ENCODE peak calls at places on chromosomes 4 and X, in six cellular contexts. X is AG10803, T is GM18507, S is progenitor cell of endocrine pancreas, L is head of caudate nucleus, W is fibroblast of mammary gland. K is an unnamed sample.

GRCh38 chr4:152942346-152942745 is 6.2 kb downstream of the FHDC1 start:
- DNase-seq in W (no peak), S (no peak), L (no peak), X (no peak), T (no peak), K (no peak)

GRCh38 chr4:106299977-106300376 is 16.0 kb downstream of the TBCK start:
- DNase-seq in L (no peak), X (no peak), T (no peak), S (no peak), W (no peak), K (no peak)

GRCh38 chr4:102326951-102327350 is 18.3 kb downstream of the SLC39A8 start:
- DNase-seq in W (no peak), T (no peak), X (no peak), S (no peak), L (no peak), K (no peak)

GRCh38 chr4:140153419-140153743 is 603 bp downstream of the MAML3 start:
- DNase-seq in X (no peak), S (no peak), W (no peak), T (no peak), L (no peak), K (no peak)

GRCh38 chr4:40909363-40909876 is 159.7 kb downstream of the NSUN7 start:
- DNase-seq in T (no peak), X (peak), S (no peak), L (no peak), W (peak), K (peak)

GRCh38 chr4:1410491-1411325 is 4.5 kb upstream of the NKX1-1 start:
- DNase-seq in X (peak), T (no peak), L (peak), S (peak), W (peak), K (peak)

GRCh38 chr4:46389301-46389761 is 597 bp downstream of the GABRA2 start:
- DNase-seq in L (peak), S (peak), X (no peak), W (no peak), T (no peak), K (peak)

GRCh38 chr4:183107891-183108459 is 8.9 kb downstream of the WWC2 start:
- DNase-seq in X (no peak), W (peak), T (no peak), L (no peak), S (no peak), K (no peak)

GRCh38 chr4:26289421-26289820 is 31.4 kb upstream of the RBPJ start:
- DNase-seq in X (no peak), W (no peak), S (no peak), L (no peak), T (no peak), K (no peak)

GRCh38 chr4:123659759-123660158 is 263.2 kb downstream of the SPRY1 start:
- DNase-seq in L (no peak), X (no peak), W (peak), S (no peak), T (no peak), K (peak)

GRCh38 chr4:156662921-156663320 is 308.7 kb downstream of the PDGFC start:
- DNase-seq in T (no peak), W (peak), X (peak), L (no peak), S (no peak), K (no peak)

GRCh38 chrX:67596839-67597790 is 53.3 kb downstream of the AR start:
- DNase-seq in W (no peak), S (no peak), L (no peak), X (no peak), T (no peak), K (no peak)

GRCh38 chr4:111675746-111676145 is 469.5 kb upstream of the FAM241A start:
- DNase-seq in W (no peak), L (no peak), T (no peak), S (no peak), X (no peak), K (no peak)

GRCh38 chr4:88018471-88018870 is 11.0 kb downstream of the PKD2 start:
- DNase-seq in X (peak), T (no peak), L (peak), W (peak), S (no peak), K (peak)

GRCh38 chrX:45198301-45198700 is 2.4 kb downstream of the DIPK2B start:
- DNase-seq in W (peak), L (no peak), T (no peak), X (peak), S (no peak), K (no peak)

GRCh38 chr4:139641218-139641617 is 24.4 kb upstream of the MGST2 start:
- DNase-seq in L (no peak), W (peak), S (no peak), X (peak), T (no peak), K (peak)

GRCh38 chrX:19863237-19864223 is 23.9 kb downstream of the SH3KBP1 start:
- DNase-seq in T (no peak), X (peak), L (no peak), W (peak), S (no peak), K (peak)

GRCh38 chr4:186854256-186854655 is 130.6 kb upstream of the FAT1 start:
- DNase-seq in X (no peak), S (no peak), L (no peak), T (no peak), W (peak), K (peak)

GRCh38 chr4:87839309-87839946 is 6.7 kb downstream of the MEPE start:
- DNase-seq in L (peak), X (peak), T (peak), W (peak), S (no peak), K (peak)

GRCh38 chrX:134634691-134635090 is 23.6 kb downstream of the PLAC1 start:
- DNase-seq in W (peak), T (no peak), L (no peak), X (peak), S (no peak), K (no peak)

GRCh38 chr4:106063009-106063408 is 167.7 kb downstream of the NPNT start:
- DNase-seq in X (peak), T (no peak), L (no peak), S (no peak), W (no peak), K (peak)

GRCh38 chr4:80069837-80070788 is 2.9 kb downstream of the ANTXR2 start:
- DNase-seq in L (no peak), X (no peak), T (no peak), W (peak), S (no peak), K (peak)

GRCh38 chrX:46576458-46576857 is 2.9 kb downstream of the CHST7 start:
- DNase-seq in L (no peak), W (peak), S (no peak), X (peak), T (no peak), K (no peak)

GRCh38 chr4:152422817-152423320 is 113.0 kb downstream of the FBXW7 start:
- DNase-seq in L (no peak), X (no peak), S (no peak), T (no peak), W (peak), K (no peak)

GRCh38 chr4:145843148-145843547 is 95.5 kb downstream of the ZNF827 start:
- DNase-seq in T (no peak), X (peak), S (no peak), L (no peak), W (peak), K (peak)

GRCh38 chrX:70998402-70999027 is 67.6 kb upstream of the SLC7A3 start:
- DNase-seq in W (peak), T (no peak), L (peak), S (no peak), X (peak), K (peak)

GRCh38 chr4:99587803-99588202 is 13.2 kb downstream of the MTTP start:
- DNase-seq in T (no peak), X (no peak), S (no peak), W (no peak), L (no peak), K (no peak)

GRCh38 chr4:3021127-3021526 is 53.2 kb downstream of the HTT-AS start:
- DNase-seq in S (no peak), L (no peak), W (no peak), T (no peak), X (no peak), K (no peak)

GRCh38 chr4:3832536-3833220 is 66.5 kb downstream of the ADRA2C start:
- DNase-seq in L (peak), W (no peak), S (no peak), T (no peak), X (no peak), K (no peak)

GRCh38 chr4:25399502-25399901 is 22.4 kb downstream of the ANAPC4 start:
- DNase-seq in L (no peak), S (no peak), X (no peak), T (no peak), W (no peak), K (no peak)

GRCh38 chrX:115318139-115318538 is 28.6 kb downstream of the LUZP4 start:
- DNase-seq in T (no peak), X (no peak), L (no peak), S (no peak), W (no peak), K (no peak)

GRCh38 chr4:109945056-109945455 is 32.4 kb downstream of the EGF start:
- DNase-seq in L (no peak), S (no peak), T (no peak), X (no peak), W (peak), K (no peak)

GRCh38 chrX:129659137-129659536 is 4.4 kb upstream of the APLN start:
- DNase-seq in L (no peak), T (no peak), S (no peak), X (no peak), W (peak), K (no peak)

GRCh38 chr4:39609454-39609911 is 29.2 kb downstream of the SMIM14 start:
- DNase-seq in S (no peak), W (no peak), X (no peak), T (peak), L (no peak), K (no peak)

GRCh38 chr4:71126719-71127118 is 133.3 kb downstream of the DCK start:
- DNase-seq in L (no peak), S (no peak), W (peak), X (peak), T (no peak), K (peak)

GRCh38 chr4:83272900-83273299 is 11.7 kb downstream of the COQ2 start:
- DNase-seq in L (no peak), X (no peak), T (peak), W (no peak), S (no peak), K (no peak)

GRCh38 chrX:39808471-39808917 is 289.3 kb downstream of the BCOR start:
- DNase-seq in S (no peak), L (no peak), T (no peak), X (peak), W (peak), K (peak)

K was measured in choroid plexus epithelial cell.